ENCODE peak calls at places on chromosomes 11 and 22, in five cellular contexts. Q, W, J, M and F are unnamed samples.

GRCh38 chr22:36155702-36156101 is 4.9 kb downstream of the APOL3 start:
- DNase-seq in M (no peak), Q (no peak), J (peak; percentile 60), W (no peak), F (no peak)

GRCh38 chr22:48897959-48898358 is 929.7 kb downstream of the BRD1 start:
- DNase-seq in W (no peak), Q (no peak), M (no peak), J (peak; percentile 6), F (no peak)

GRCh38 chr22:48750282-48750681 is 1077.4 kb downstream of the BRD1 start:
- DNase-seq in Q (no peak), W (no peak), M (no peak), J (no peak), F (no peak)

GRCh38 chr11:32781721-32782120 is 12.7 kb downstream of the CCDC73 start:
- DNase-seq in Q (no peak), W (no peak), M (no peak), J (no peak), F (no peak)

GRCh38 chr22:42919199-42919598 is 62.1 kb upstream of the ARFGAP3 start:
- DNase-seq in M (peak; percentile 75), W (no peak), Q (no peak), J (no peak), F (no peak)

GRCh38 chr22:27424319-27424718 is 377.2 kb downstream of the MN1 start:
- DNase-seq in J (no peak), Q (no peak), W (no peak), M (peak; percentile 39), F (no peak)

GRCh38 chr11:63537293-63538101 is 889 bp downstream of the PLAAT4 start:
- DNase-seq in M (no peak), Q (no peak), W (no peak), J (no peak), F (no peak)

GRCh38 chr11:6646631-6647281 is 8.9 kb downstream of the DCHS1 start:
- DNase-seq in Q (peak; percentile 29), J (peak; percentile 40), W (no peak), M (no peak), F (no peak)

GRCh38 chr22:34390400-34390799 is 470.1 kb upstream of the LARGE1 start:
- DNase-seq in W (no peak), M (no peak), J (no peak), Q (no peak), F (no peak)

GRCh38 chr11:69353696-69354544 is 60.0 kb downstream of the MYEOV start:
- DNase-seq in J (peak; percentile 15), M (no peak), W (no peak), Q (no peak), F (no peak)

GRCh38 chr11:132590554-132590953 is 941.7 kb downstream of the OPCML start:
- DNase-seq in W (no peak), M (no peak), J (no peak), Q (no peak), F (no peak)

GRCh38 chr11:106137061-106137460 is 59.6 kb downstream of the AASDHPPT start:
- DNase-seq in W (no peak), M (peak; percentile 43), J (no peak), Q (no peak), F (no peak)

GRCh38 chr11:63903884-63904283 is 13.1 kb downstream of the RCOR2 start:
- DNase-seq in M (no peak), W (no peak), Q (no peak), J (no peak), F (no peak)

GRCh38 chr22:35824256-35824655 is 106.6 kb downstream of the APOL5 start:
- DNase-seq in M (no peak), Q (no peak), J (no peak), W (no peak), F (no peak)

GRCh38 chr11:38766796-38767195 is 2168.8 kb upstream of the RAG2 start:
- DNase-seq in W (no peak), J (no peak), Q (no peak), M (no peak), F (no peak)

GRCh38 chr11:69239320-69240040 is 54.5 kb upstream of the MYEOV start:
- DNase-seq in Q (no peak), W (peak; percentile 17), M (no peak), J (peak; percentile 14), F (peak; percentile 30)

GRCh38 chr11:68773521-68774187 is 22.3 kb upstream of the TESMIN start:
- DNase-seq in W (no peak), Q (no peak), J (no peak), M (no peak), F (no peak)

GRCh38 chr11:35009941-35010337 is 93.5 kb downstream of the PDHX start:
- DNase-seq in M (no peak), W (no peak), Q (no peak), J (no peak), F (no peak)

DNA sequence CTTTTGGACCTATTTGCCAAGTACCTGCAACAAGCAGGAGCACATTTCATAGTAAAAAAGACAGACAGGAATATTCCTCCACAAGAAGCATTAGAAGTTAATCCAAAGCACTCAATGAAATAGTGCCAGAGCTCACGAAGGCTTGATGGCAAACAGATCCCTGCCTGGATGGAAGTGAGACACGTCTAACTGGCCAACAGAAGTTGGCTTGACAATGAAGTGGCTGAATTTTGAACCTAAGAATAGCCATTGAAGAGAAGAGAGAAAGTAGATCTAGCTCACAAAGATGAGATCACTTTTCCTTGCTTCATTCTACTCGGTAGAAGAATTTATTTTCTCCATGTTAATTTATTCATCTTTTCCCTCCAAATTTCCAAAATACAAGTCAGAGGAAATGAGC is 30.6 kb upstream of the APOA1 start:
- DNase-seq in M (no peak), J (no peak), W (no peak), Q (no peak), F (no peak)
- H3K36me3 ChIP-seq in M (peaks cover 12% of the 10 kb centered on the region), J (peaks cover 8% of the 10 kb centered on the region), W (peaks cover 5% of the 10 kb centered on the region), Q (peaks cover 47% of the 10 kb centered on the region), F (peaks cover 8% of the 10 kb centered on the region)

DNA sequence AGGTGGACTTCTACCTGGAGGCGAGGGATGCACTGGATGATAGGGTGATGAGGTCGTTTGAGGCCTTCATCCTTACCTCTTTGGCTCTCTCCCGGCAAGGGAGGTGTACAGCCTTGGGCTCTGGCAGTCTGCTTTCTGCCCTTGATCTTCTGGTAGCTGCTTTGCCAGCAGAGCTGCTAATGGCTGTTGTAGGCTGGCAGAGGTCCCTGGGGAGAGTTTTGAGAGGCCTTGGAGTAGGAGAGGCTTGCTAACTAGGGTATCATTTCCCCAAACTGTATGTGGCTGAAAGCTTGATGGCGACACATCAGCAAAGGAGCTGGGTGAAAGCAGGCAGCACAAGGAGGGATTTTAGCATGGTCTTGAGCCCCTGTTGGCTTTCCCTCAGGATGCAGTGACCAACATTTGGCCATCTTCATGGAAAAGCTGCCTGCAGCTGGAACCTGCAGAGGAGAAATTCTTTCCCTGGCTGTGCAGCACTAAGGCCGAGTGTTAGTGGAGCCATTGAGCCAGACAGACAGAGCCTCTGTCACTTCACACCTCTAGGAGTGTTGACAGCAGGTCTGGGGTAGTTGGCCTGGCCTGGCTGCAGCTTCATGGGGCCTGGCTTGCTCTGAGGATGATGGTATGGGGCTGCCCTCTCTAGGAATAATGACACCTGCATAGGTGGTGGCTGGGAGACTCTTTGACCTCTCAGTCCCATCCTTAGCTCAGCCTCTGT is 3.5 kb upstream of the AMPD3 start:
- DNase-seq in M (no peak), J (no peak), W (no peak), Q (no peak), F (no peak)
- H3K27me3 ChIP-seq in M (no peaks in the 10 kb centered on the region), J (no peaks in the 10 kb centered on the region), W (no peaks in the 10 kb centered on the region), Q (no peaks in the 10 kb centered on the region), F (no peaks in the 10 kb centered on the region)

GRCh38 chr11:95697614-95698408 is 91.8 kb downstream of the FAM76B start:
- DNase-seq in M (no peak), W (no peak), Q (no peak), J (no peak), F (no peak)
- TF ChIP-seq CTCF in M (no peak), W (no peak), Q (no peak), J (no peak), F (no peak)

GRCh38 chr11:133925756-133926155 is 31.0 kb downstream of the IGSF9B start:
- DNase-seq in Q (no peak), M (no peak), W (no peak), J (no peak), F (no peak)

GRCh38 chr11:133928628-133929059 is 28.1 kb downstream of the IGSF9B start:
- DNase-seq in W (peak; percentile 77), Q (peak; percentile 56), M (no peak), J (peak; percentile 38), F (no peak)

GRCh38 chr11:133927690-133928627 is 28.8 kb downstream of the IGSF9B start:
- DNase-seq in M (no peak), J (peak; percentile 81), Q (peak; percentile 59), W (peak; percentile 84), F (peak; percentile 90)

GRCh38 chr11:133924661-133925060 is 32.1 kb downstream of the IGSF9B start:
- DNase-seq in Q (no peak), M (no peak), J (no peak), W (no peak), F (no peak)

GRCh38 chr11:133926466-133927246 is 30.1 kb downstream of the IGSF9B start:
- DNase-seq in Q (no peak), W (no peak), J (no peak), M (no peak), F (no peak)
- H3K36me3 ChIP-seq in Q (peaks cover 12% of the 10 kb centered on the region), W (no peaks in the 10 kb centered on the region), J (no peaks in the 10 kb centered on the region), M (no peaks in the 10 kb centered on the region), F (no peaks in the 10 kb centered on the region)

GRCh38 chr11:530960-531825 is 4.2 kb downstream of the HRAS start:
- DNase-seq in J (no peak), Q (no peak), W (no peak), M (no peak), F (no peak)

GRCh38 chr11:533049-533585 is 2.3 kb downstream of the HRAS start:
- DNase-seq in W (no peak), J (no peak), M (no peak), Q (no peak), F (no peak)

GRCh38 chr11:532512-533048 is 2.8 kb downstream of the HRAS start:
- DNase-seq in W (no peak), M (no peak), Q (no peak), J (no peak), F (peak; percentile 38)

GRCh38 chr11:533586-534196 is 1.7 kb downstream of the HRAS start:
- DNase-seq in J (no peak), W (no peak), Q (no peak), M (no peak), F (no peak)

GRCh38 chr11:531826-532511 is 3.4 kb downstream of the HRAS start:
- DNase-seq in W (no peak), M (no peak), J (no peak), Q (no peak), F (no peak)
- H3K27me3 ChIP-seq in W (no peaks in the 10 kb centered on the region), M (no peaks in the 10 kb centered on the region), J (no peaks in the 10 kb centered on the region), Q (no peaks in the 10 kb centered on the region), F (no peaks in the 10 kb centered on the region)

DNA sequence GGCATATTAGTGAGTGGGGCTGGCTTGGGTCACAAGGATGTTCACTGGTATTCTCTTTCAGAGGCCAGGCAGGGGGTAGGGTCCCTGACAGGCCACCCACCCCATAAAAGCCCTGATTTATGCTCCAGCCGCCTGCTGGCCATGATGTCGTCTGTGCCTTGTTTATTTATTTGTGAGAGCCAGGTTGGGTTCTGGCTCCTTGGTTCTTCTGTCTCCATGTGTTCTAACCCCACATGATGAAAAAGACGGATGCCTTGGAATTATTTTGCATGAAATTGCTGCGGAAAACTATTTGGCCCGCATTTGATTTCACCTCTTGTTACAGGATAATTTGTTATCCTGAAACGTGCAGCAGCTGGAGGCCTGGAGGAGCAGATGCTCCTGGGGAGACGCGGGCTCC is 46.3 kb upstream of the WNT11 start:
- DNase-seq in M (no peak), J (no peak), W (no peak), Q (no peak), F (no peak)
- TF ChIP-seq CTCF in M (no peak), J (no peak), W (no peak), Q (no peak), F (no peak)